ENCODE peak calls at places on chromosomes 16 and 17, in four cellular contexts. C is HepG2, M is GM12878, D is H1. G is an unnamed sample.

GRCh38 chr17:44972953-44973352 is 4.8 kb upstream of the C1QL1 start:
- DNase-seq in C (peak; percentile 43), M (no peak), D (no peak), G (no peak)

GRCh38 chr16:75660321-75660720 is 12.7 kb downstream of the TERF2IP start:
- DNase-seq in C (no peak), M (no peak), D (no peak), G (no peak)

GRCh38 chr17:31339906-31340661 is 18.7 kb upstream of the EVI2A start:
- DNase-seq in C (no peak), M (no peak), D (no peak), G (no peak)

GRCh38 chr17:7034955-7035590 is 742 bp upstream of the SLC16A13 start:
- DNase-seq in C (no peak), M (no peak), D (no peak), G (no peak)

GRCh38 chr17:78256705-78257559 is 25.5 kb downstream of the TMEM235 start:
- DNase-seq in C (no peak), M (no peak), D (no peak), G (no peak)

GRCh38 chr16:85081765-85082164 is 30.5 kb downstream of the CIBAR2 start:
- DNase-seq in C (no peak), M (no peak), D (no peak), G (no peak)

GRCh38 chr16:79751785-79752184 is 151.2 kb upstream of the MAF start:
- DNase-seq in C (no peak), M (no peak), D (no peak), G (no peak)

GRCh38 chr17:7056386-7056785 is 12.5 kb upstream of the SLC16A11 start:
- DNase-seq in C (no peak), M (no peak), D (no peak), G (no peak)

GRCh38 chr16:75471723-75472634 is 7.5 kb upstream of the TMEM170A start:
- DNase-seq in C (peak; percentile 61), M (no peak), D (no peak), G (no peak)

GRCh38 chr16:87490091-87490798 is 2.6 kb downstream of the ZCCHC14 start:
- DNase-seq in C (no peak), M (no peak), D (no peak), G (no peak)

GRCh38 chr17:58219789-58220183 is 731 bp upstream of the MKS1 start:
- DNase-seq in C (peak; percentile 73), M (no peak), D (no peak), G (no peak)

GRCh38 chr17:57396515-57396921 is 140.2 kb downstream of the MSI2 start:
- DNase-seq in C (no peak), M (no peak), D (no peak), G (no peak)

GRCh38 chr17:33469911-33470310 is 176.8 kb upstream of the ASIC2 start:
- DNase-seq in C (no peak), M (no peak), D (no peak), G (no peak)

GRCh38 chr17:68346448-68346847 is 55.2 kb downstream of the ARSG start:
- DNase-seq in C (no peak), M (peak; percentile 24), D (no peak), G (no peak)

GRCh38 chr16:70715860-70716357 is 30.1 kb upstream of the MTSS2 start:
- DNase-seq in C (no peak), M (no peak), D (no peak), G (no peak)

GRCh38 chr17:1473841-1474240 is 17.8 kb upstream of the CRK start:
- DNase-seq in C (no peak), M (peak; percentile 47), D (no peak), G (no peak)

GRCh38 chr17:81508639-81509047 is 4.0 kb downstream of the ACTG1 start:
- DNase-seq in C (peak; percentile 51), M (no peak), D (no peak), G (no peak)

GRCh38 chr16:68373528-68374250 is 62.9 kb downstream of the PRMT7 start:
- DNase-seq in C (no peak), M (no peak), D (no peak), G (no peak)

GRCh38 chr16:88442811-88443576 is 10.1 kb upstream of the ZFPM1 start:
- DNase-seq in C (peak; percentile 77), M (no peak), D (peak; percentile 93), G (peak; percentile 71)

GRCh38 chr17:42274812-42275526 is 1.2 kb downstream of the STAT5B start:
- DNase-seq in C (no peak), M (no peak), D (no peak), G (no peak)

GRCh38 chr16:86306046-86306644 is 204.2 kb upstream of the FOXF1 start:
- DNase-seq in C (no peak), M (no peak), D (no peak), G (no peak)

DNA sequence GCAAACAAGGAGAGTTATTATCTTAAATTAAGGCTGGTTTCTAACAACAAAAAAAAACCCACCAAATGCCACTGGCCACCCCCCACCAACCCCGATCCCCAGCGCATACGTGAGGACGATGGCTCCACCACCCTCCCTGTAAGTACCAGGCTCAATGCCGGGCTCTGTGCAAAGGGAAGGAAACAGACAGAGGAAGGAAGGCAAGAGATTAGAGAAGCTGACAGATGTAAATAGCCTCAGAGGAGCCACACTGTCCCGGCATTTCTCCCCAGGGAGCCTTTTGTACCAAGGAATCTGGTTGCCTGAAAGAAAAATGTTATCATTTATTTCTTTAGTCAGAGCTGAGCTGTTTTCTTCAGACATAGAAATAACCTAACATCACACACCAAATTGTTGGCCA is 13.1 kb downstream of the SOST start:
- DNase-seq in C (no peak), M (no peak), D (no peak), G (no peak)
- TF ChIP-seq SUZ12 in C (no peak), M (no peak), D (no peak), G (no peak)

GRCh38 chr17:71975998-71976649 is 144.7 kb upstream of the SOX9 start:
- DNase-seq in C (no peak), M (no peak), D (no peak), G (no peak)
- TF ChIP-seq YY1 in C (no peak), M (no peak), D (no peak), G (no peak)

DNA sequence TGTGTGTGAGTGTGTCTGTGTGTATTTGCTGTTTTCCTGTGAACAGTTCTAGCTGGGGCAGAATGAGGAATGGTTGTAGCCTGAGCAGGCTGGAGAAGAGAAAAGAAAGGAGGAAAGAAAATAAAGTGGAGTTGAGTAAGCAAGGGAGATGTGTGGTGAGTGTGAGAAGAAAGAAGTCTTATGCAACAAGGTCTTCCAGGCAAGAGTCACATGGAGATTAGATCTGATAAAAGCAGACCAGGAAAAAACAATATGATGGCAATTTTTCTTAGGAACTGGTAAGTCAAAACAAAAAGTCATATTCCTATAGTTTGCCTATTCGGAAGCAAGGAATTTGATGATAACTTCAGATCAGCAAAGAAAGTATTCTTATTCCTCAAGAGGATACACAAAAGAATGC is 125.0 kb downstream of the HS3ST3A1 start:
- DNase-seq in C (no peak), M (no peak), D (no peak), G (no peak)
- TF ChIP-seq SUZ12 in C (no peak), M (no peak), D (no peak), G (no peak)

GRCh38 chr17:34710226-34710625 is 130.8 kb downstream of the TMEM132E start:
- DNase-seq in C (no peak), M (no peak), D (no peak), G (no peak)

GRCh38 chr17:34703533-34703932 is 124.2 kb downstream of the TMEM132E start:
- DNase-seq in C (peak; percentile 10), M (no peak), D (peak; percentile 85), G (peak; percentile 52)

GRCh38 chr17:34709108-34709779 is 129.9 kb downstream of the TMEM132E start:
- DNase-seq in C (no peak), M (no peak), D (no peak), G (no peak)

GRCh38 chr17:34711646-34712045 is 132.3 kb downstream of the TMEM132E start:
- DNase-seq in C (no peak), M (no peak), D (no peak), G (no peak)

DNA sequence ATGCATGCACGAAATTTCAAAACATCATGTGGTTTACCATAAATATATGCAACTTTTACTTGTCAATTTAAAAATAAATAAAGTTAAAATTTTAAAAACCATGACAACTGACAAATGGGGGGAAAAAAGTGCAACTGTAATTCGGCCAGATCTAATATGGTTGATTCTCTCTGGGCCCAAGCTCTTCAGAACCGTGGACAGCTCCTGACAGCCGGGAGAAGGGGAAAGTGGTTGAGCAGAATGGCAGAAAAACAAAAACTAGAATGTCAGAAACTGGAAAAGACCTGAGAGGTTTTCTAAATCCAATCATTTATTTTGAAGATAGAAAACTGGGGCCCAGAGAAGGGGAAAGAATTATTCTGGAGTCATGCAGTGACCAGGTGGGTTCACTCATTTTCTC is 126.6 kb downstream of the TMEM132E start:
- DNase-seq in C (no peak), M (no peak), D (peak; percentile 72), G (peak; percentile 8)
- TF ChIP-seq YY1 in C (no peak), M (no peak), D (no peak), G (no peak)

G was measured in NT2/D1.